ENCODE peak calls at places on chromosome 10, in nine cellular contexts. O is kidney tubule cell, A is iPS-NIHi11, C is AG20443, W is dorsolateral prefrontal cortex, V is endothelial cell, I is neuronal stem cell, Y is upper lobe of right lung, B is GM03348. L is an unnamed sample.

GRCh38 chr10:73044378-73045285 is 52.0 kb downstream of the P4HA1 start:
- DNase-seq in V (no peak), I (no peak), W (no peak), B (peak), C (peak), Y (no peak), O (peak), A (no peak), L (no peak)

GRCh38 chr10:86599729-86600128 is 54.6 kb upstream of the OPN4 start:
- DNase-seq in A (peak), O (no peak), I (no peak), C (no peak), W (no peak), V (no peak), Y (no peak), B (no peak), L (peak)

GRCh38 chr10:109992485-109992884 is 15.3 kb upstream of the ADD3 start:
- DNase-seq in C (peak), I (no peak), Y (no peak), O (no peak), A (no peak), W (no peak), V (no peak), B (peak), L (no peak)

GRCh38 chr10:114061148-114061547 is 17.5 kb downstream of the ADRB1 start:
- DNase-seq in A (no peak), O (no peak), B (no peak), W (no peak), C (no peak), Y (no peak), V (no peak), I (no peak), L (no peak)

GRCh38 chr10:119283818-119284217 is 76.4 kb downstream of the GRK5 start:
- DNase-seq in Y (no peak), V (no peak), W (no peak), O (no peak), B (no peak), A (no peak), I (no peak), C (no peak), L (no peak)

GRCh38 chr10:81127931-81128330 is 590.2 kb downstream of the SH2D4B start:
- DNase-seq in B (no peak), I (no peak), W (no peak), A (no peak), V (no peak), Y (no peak), C (no peak), O (peak), L (no peak)

GRCh38 chr10:117441812-117442443 is 66.7 kb upstream of the PDZD8 start:
- DNase-seq in A (no peak), Y (no peak), O (peak), B (peak), V (no peak), I (no peak), C (peak), W (no peak), L (no peak)

GRCh38 chr10:50575477-50576244 is 48.1 kb downstream of the SGMS1 start:
- DNase-seq in Y (no peak), A (no peak), O (no peak), I (no peak), W (no peak), B (no peak), C (no peak), V (no peak), L (no peak)

GRCh38 chr10:112919721-112920120 is 30.3 kb upstream of the TCF7L2 start:
- DNase-seq in A (no peak), B (peak), V (no peak), Y (no peak), O (peak), C (peak), W (no peak), I (no peak), L (no peak)

GRCh38 chr10:88525371-88526079 is 57.6 kb downstream of the RNLS start:
- DNase-seq in O (peak), A (no peak), I (no peak), W (no peak), B (peak), Y (no peak), C (peak), V (no peak), L (no peak)

GRCh38 chr10:16991011-16991410 is 138.6 kb downstream of the CUBN start:
- DNase-seq in W (no peak), A (no peak), O (no peak), B (no peak), Y (no peak), I (no peak), C (no peak), V (no peak), L (no peak)

GRCh38 chr10:114749014-114749413 is 72.6 kb upstream of the FHIP2A start:
- DNase-seq in C (no peak), B (no peak), A (no peak), Y (no peak), O (no peak), W (no peak), I (no peak), V (no peak), L (no peak)

GRCh38 chr10:86673827-86674581 is 5.7 kb downstream of the LDB3 start:
- DNase-seq in V (no peak), W (peak), C (peak), I (no peak), A (peak), B (peak), O (no peak), Y (no peak), L (no peak)

GRCh38 chr10:62681211-62681940 is 123.1 kb upstream of the ADO start:
- DNase-seq in A (peak), C (no peak), O (peak), I (no peak), B (no peak), V (no peak), W (no peak), Y (no peak), L (peak)

GRCh38 chr10:373516-374309 is 238.5 kb downstream of the ZMYND11 start:
- DNase-seq in C (peak), B (peak), O (peak), Y (no peak), I (peak), A (no peak), V (no peak), W (no peak), L (no peak)

GRCh38 chr10:60524541-60524940 is 134.9 kb upstream of the ANK3 start:
- DNase-seq in I (no peak), B (peak), A (no peak), W (no peak), Y (no peak), O (peak), V (no peak), C (peak), L (no peak)

GRCh38 chr10:133307776-133308430 is 769 bp downstream of the TUBGCP2 start:
- DNase-seq in C (peak), Y (peak), W (peak), A (peak), V (peak), I (peak), O (peak), B (peak), L (peak)

GRCh38 chr10:132884691-132885271 is 57.6 kb downstream of the CFAP46 start:
- DNase-seq in O (no peak), C (no peak), Y (peak), B (no peak), W (no peak), I (no peak), A (no peak), V (no peak), L (no peak)

GRCh38 chr10:77267703-77268630 is 369.6 kb downstream of the KCNMA1 start:
- DNase-seq in A (no peak), V (no peak), C (no peak), Y (no peak), B (no peak), W (no peak), I (no peak), O (no peak), L (no peak)

GRCh38 chr10:131750973-131751826 is 149.6 kb upstream of the PPP2R2D start:
- DNase-seq in W (no peak), A (no peak), Y (no peak), B (no peak), V (no peak), C (no peak), I (peak), O (no peak), L (no peak)

GRCh38 chr10:44998146-44998631 is 2.5 kb upstream of the ZNF22 start:
- DNase-seq in V (no peak), A (no peak), B (no peak), Y (no peak), O (peak), W (no peak), I (no peak), C (no peak), L (no peak)

GRCh38 chr10:97849491-97850402 is at the start of gene GOLGA7B:
- DNase-seq in O (peak), C (peak), I (peak), Y (peak), W (peak), V (peak), A (peak), B (peak), L (peak)